ENCODE peak calls at places on chromosomes 11 and 22, in four cellular contexts. D, T, S and I are unnamed samples.

GRCh38 chr11:33772300-33772699 is 2.0 kb downstream of the FBXO3 start:
- DNase-seq in D (no peak), T (no peak), S (no peak), I (no peak)

GRCh38 chr11:114377612-114378267 is 22.6 kb downstream of the C11orf71 start:
- DNase-seq in D (no peak), T (no peak), S (no peak), I (no peak)

GRCh38 chr22:38345782-38346181 is 28.5 kb upstream of the CSNK1E start:
- DNase-seq in D (no peak), T (no peak), S (no peak), I (no peak)

GRCh38 chr11:114061053-114062049 is 1.8 kb downstream of the ZBTB16 start:
- DNase-seq in D (peak), T (no peak), S (no peak), I (no peak)

GRCh38 chr22:17471901-17472566 is 91.3 kb upstream of the SLC25A18 start:
- DNase-seq in D (no peak), T (no peak), S (no peak), I (no peak)

GRCh38 chr11:36328956-36329673 is 33.0 kb downstream of the PRR5L start:
- DNase-seq in D (no peak), T (no peak), S (no peak), I (no peak)

GRCh38 chr11:68146704-68147474 is 25.7 kb upstream of the CHKA start:
- DNase-seq in D (peak), T (no peak), S (peak), I (peak)

GRCh38 chr22:27531782-27532530 is 269.6 kb downstream of the MN1 start:
- DNase-seq in D (no peak), T (no peak), S (no peak), I (no peak)

GRCh38 chr11:14974723-14975587 is 2.8 kb upstream of the CALCA start:
- DNase-seq in D (peak), T (peak), S (no peak), I (no peak)

GRCh38 chr11:72561856-72562255 is 112.4 kb downstream of the PDE2A start:
- DNase-seq in D (no peak), T (no peak), S (no peak), I (no peak)

GRCh38 chr11:23502821-23503220 is 642.5 kb upstream of the CCDC179 start:
- DNase-seq in D (no peak), T (no peak), S (no peak), I (no peak)

GRCh38 chr22:41995211-41995610 is 3.4 kb upstream of the WBP2NL start:
- DNase-seq in D (no peak), T (no peak), S (no peak), I (no peak)

GRCh38 chr22:42310301-42310981 is 40.0 kb upstream of the TCF20 start:
- DNase-seq in D (no peak), T (no peak), S (no peak), I (no peak)

GRCh38 chr11:75422248-75423231 is 10.5 kb downstream of the KLHL35 start:
- DNase-seq in D (no peak), T (no peak), S (peak), I (peak)

GRCh38 chr11:114254571-114255146 is 41.5 kb upstream of the NNMT start:
- DNase-seq in D (no peak), T (no peak), S (no peak), I (no peak)

GRCh38 chr11:1656061-1656441 is 26.5 kb downstream of the KRTAP5-5 start:
- DNase-seq in D (no peak), T (no peak), S (no peak), I (no peak)

GRCh38 chr11:72067676-72068075 is 12.7 kb downstream of the NUMA1 start:
- DNase-seq in D (no peak), T (no peak), S (no peak), I (no peak)

GRCh38 chr11:79486239-79486984 is 45.6 kb upstream of the TENM4 start:
- DNase-seq in D (no peak), T (no peak), S (no peak), I (no peak)

GRCh38 chr11:2777871-2778629 is 78.3 kb upstream of the KCNQ1OT1 start:
- DNase-seq in D (no peak), T (no peak), S (no peak), I (peak)

GRCh38 chr22:46073683-46074504 is 76.4 kb upstream of the PPARA start:
- DNase-seq in D (no peak), T (no peak), S (no peak), I (peak)

GRCh38 chr11:65555693-65556231 is 2.4 kb downstream of the LTBP3 start:
- DNase-seq in D (no peak), T (no peak), S (no peak), I (no peak)

GRCh38 chr22:37230673-37231405 is 13.2 kb downstream of the RAC2 start:
- DNase-seq in D (no peak), T (peak), S (no peak), I (no peak)

GRCh38 chr11:132969892-132970291 is 562.4 kb downstream of the OPCML start:
- DNase-seq in D (no peak), T (no peak), S (no peak), I (no peak)

GRCh38 chr11:2631161-2631560 is 68.6 kb downstream of the KCNQ1OT1 start:
- DNase-seq in D (no peak), T (no peak), S (no peak), I (no peak)

GRCh38 chr11:60455531-60456042 is at the start of gene MS4A1:
- DNase-seq in D (no peak), T (no peak), S (no peak), I (no peak)

GRCh38 chr22:49689255-49689770 is 138.4 kb downstream of the BRD1 start:
- DNase-seq in D (no peak), T (no peak), S (no peak), I (no peak)

GRCh38 chr11:114815176-114815575 is 136.8 kb downstream of the NXPE2 start:
- DNase-seq in D (no peak), T (no peak), S (no peak), I (no peak)

GRCh38 chr22:49290286-49290685 is 537.4 kb downstream of the BRD1 start:
- DNase-seq in D (no peak), T (no peak), S (no peak), I (no peak)

GRCh38 chr11:61392991-61393595 is 706 bp downstream of the TMEM216 start:
- DNase-seq in D (peak), T (no peak), S (no peak), I (no peak)

GRCh38 chr11:1852885-1853284 is at the start of gene LSP1:
- DNase-seq in D (no peak), T (peak), S (no peak), I (no peak)